ENCODE peak calls at places on chromosomes 12 and 14, in nine cellular contexts. T is SK-N-SH, Z is endothelial cell of umbilical vein, R is suprapubic skin, N is GM12878, S is sigmoid colon, G is stomach, L is GM23338, B is prostate gland. A is an unnamed sample. For H3K4me1, the result is how much of the 10 kb centered on the place peaks cover.

GRCh38 chr12:113127791-113128199 is 7.8 kb downstream of the RASAL1 start:
- DNase-seq in T (peak), S (no peak), L (no peak), G (no peak), R (no peak), Z (no peak), N (no peak), B (no peak), A (no peak)

GRCh38 chr14:83913466-83913865 is 1616.5 kb upstream of the FLRT2 start:
- DNase-seq in S (no peak), B (no peak), Z (no peak), T (no peak), G (no peak), N (no peak), L (no peak), R (no peak), A (no peak)

GRCh38 chr14:61034416-61035100 is 53.5 kb downstream of the SLC38A6 start:
- DNase-seq in B (peak), L (no peak), N (peak), T (no peak), Z (peak), S (no peak), R (no peak), G (no peak), A (no peak)

GRCh38 chr12:50074936-50075807 is 10.0 kb upstream of the SMARCD1 start:
- DNase-seq in G (peak), T (peak), Z (peak), N (peak), R (peak), L (peak), S (peak), B (peak), A (no peak)

GRCh38 chr12:72268386-72268785 is 3.8 kb upstream of the TRHDE start:
- DNase-seq in Z (no peak), T (no peak), N (no peak), S (no peak), R (no peak), L (no peak), B (no peak), G (no peak), A (no peak)

GRCh38 chr12:112664569-112664968 is 127.0 kb upstream of the RPH3A start:
- DNase-seq in R (no peak), G (no peak), N (no peak), L (peak), S (no peak), T (no peak), Z (no peak), B (no peak), A (no peak)

GRCh38 chr12:130764475-130765185 is 48.5 kb upstream of the RIMBP2 start:
- DNase-seq in G (no peak), B (no peak), R (no peak), Z (peak), N (peak), T (no peak), L (no peak), S (peak), A (no peak)

GRCh38 chr14:100586520-100587247 is 533 bp downstream of the BEGAIN start:
- DNase-seq in G (no peak), N (no peak), T (peak), S (peak), Z (no peak), L (peak), R (peak), B (no peak), A (no peak)

GRCh38 chr14:85423889-85424288 is 106.1 kb upstream of the FLRT2 start:
- DNase-seq in T (no peak), Z (no peak), S (no peak), B (no peak), G (no peak), R (no peak), N (no peak), L (no peak), A (no peak)

GRCh38 chr12:53765891-53766290 is 14.1 kb upstream of the CISTR start:
- DNase-seq in N (no peak), L (no peak), B (no peak), G (no peak), Z (no peak), R (no peak), T (no peak), S (no peak), A (no peak)

GRCh38 chr12:68405292-68405900 is 73.2 kb upstream of the MDM1 start:
- DNase-seq in S (no peak), Z (peak), N (no peak), R (no peak), L (no peak), G (no peak), B (no peak), T (no peak), A (no peak)

GRCh38 chr14:48536318-48536717 is 860.9 kb upstream of the MDGA2 start:
- DNase-seq in N (no peak), Z (no peak), T (peak), S (no peak), L (peak), G (no peak), R (no peak), B (no peak), A (no peak)

GRCh38 chr12:51813931-51814310 is 34.6 kb downstream of the FIGNL2 start:
- DNase-seq in L (peak), Z (no peak), S (no peak), B (no peak), T (no peak), R (no peak), N (no peak), G (no peak), A (no peak)
- H3K4me3 ChIP-seq in L (peak), Z (peak), S (peak), B (peak), T (peak), R (peak), N (no peak), G (peak), A (peak)

GRCh38 chr12:6963016-6963731 is 7.3 kb downstream of the PHB2 start:
- DNase-seq in Z (no peak), T (peak), N (no peak), L (peak), B (peak), G (peak), S (peak), R (peak), A (no peak)
- TF ChIP-seq POLR2AphosphoS5 in Z (no peak), T (no peak), N (no peak), L (peak), B (peak), G (peak), S (peak), R (no peak), A (no peak)

DNA sequence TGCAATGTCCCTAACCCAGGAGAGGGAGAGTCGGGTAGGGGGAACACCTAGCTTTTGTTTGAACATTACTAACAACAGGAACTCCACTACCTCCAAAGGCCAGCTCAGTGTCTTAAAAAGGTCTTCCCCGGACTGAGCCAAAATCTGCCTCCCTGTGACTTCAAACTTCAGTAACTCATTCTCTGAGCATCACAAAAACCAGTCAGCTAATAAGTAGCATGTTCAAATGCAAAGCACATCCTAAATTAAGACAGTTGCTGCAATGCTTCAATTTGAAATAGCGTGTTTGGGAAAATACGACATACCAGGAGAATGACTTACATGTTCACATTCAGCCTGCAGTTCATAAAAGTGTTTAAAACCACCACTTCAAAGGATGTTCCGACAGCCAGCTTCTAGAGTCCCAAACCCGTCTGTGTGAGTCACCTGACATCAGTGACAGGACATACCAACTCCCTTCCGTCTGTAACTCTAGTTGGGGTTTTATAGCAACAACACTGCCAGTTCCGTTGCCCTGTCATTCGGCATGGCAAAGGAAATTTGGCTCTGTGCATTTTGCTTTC is 13.0 kb downstream of the ZFP36L1 start:
- DNase-seq in T (no peak), R (peak), L (no peak), B (peak), N (no peak), S (peak), Z (peak), G (peak), A (peak)
- H3K4me1 ChIP-seq in T (under half), R (under half), L (under half), B (under half), N (under half), S (under half), Z (under half), G (half or more), A (half or more)

DNA sequence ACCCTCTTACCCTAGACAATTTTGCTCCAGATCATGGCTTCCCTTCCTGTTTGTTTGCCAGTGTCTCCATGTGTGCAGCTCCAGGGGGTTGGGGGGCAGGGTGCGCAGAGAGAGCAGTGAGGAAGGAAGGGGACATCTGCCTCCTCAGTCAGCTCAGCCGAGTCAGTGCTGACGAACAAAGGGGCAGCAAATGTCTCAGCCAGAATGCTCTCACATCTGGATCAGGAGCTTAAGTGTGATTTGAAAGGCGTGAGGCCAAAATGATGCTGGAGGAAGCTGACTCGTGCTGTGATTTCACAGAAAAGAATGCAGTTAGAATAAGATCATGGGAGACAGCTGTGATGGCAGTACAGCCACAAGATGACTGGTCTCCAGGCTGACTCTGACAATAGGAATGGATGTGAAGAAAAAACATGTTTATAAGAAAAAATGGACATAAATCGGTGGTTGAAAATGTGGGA is 27.1 kb upstream of the CDK17 start:
- DNase-seq in R (peak), N (no peak), Z (peak), T (peak), G (peak), S (peak), B (no peak), L (no peak), A (no peak)
- H3K4me3 ChIP-seq in R (no peak), N (no peak), Z (peak), T (peak), G (no peak), S (no peak), B (no peak), L (no peak), A (no peak)